ENCODE peak calls at places on chromosome 1, in eight cellular contexts. E is activated CD8-positive, alpha-beta T cell treated with anti-CD3 and anti-CD28 coated beads for 36 hours; I is H9; L is aorta; X is endothelial cell; N is HS-5; O is NCI-H748 treated with DMSO at 0.1 percent for 48 hours; A is NCI-H2171 treated with DMSO at 0.1 percent for 48 hours. G is an unnamed sample.

GRCh38 chr1:197559244-197559643 is 216.0 kb downstream of the DENND1B start:
- DNase-seq in E (no peak), A (no peak), X (no peak), I (no peak), O (no peak), N (no peak), L (no peak), G (no peak)

GRCh38 chr1:22500476-22500875 is 48.8 kb downstream of the ZBTB40 start:
- DNase-seq in E (peak), I (no peak), L (no peak), O (no peak), A (peak), N (no peak), X (no peak), G (no peak)

GRCh38 chr1:24762133-24762676 is 17.0 kb downstream of the CLIC4 start:
- DNase-seq in A (no peak), I (no peak), L (no peak), E (no peak), X (no peak), N (no peak), O (no peak), G (no peak)

GRCh38 chr1:53804791-53805505 is 33.1 kb downstream of the NDC1 start:
- DNase-seq in N (no peak), L (no peak), A (no peak), O (no peak), X (no peak), E (no peak), I (no peak), G (no peak)

GRCh38 chr1:119841306-119841705 is 30.0 kb upstream of the REG4 start:
- DNase-seq in A (no peak), N (no peak), E (no peak), I (no peak), L (no peak), X (no peak), O (no peak), G (no peak)

GRCh38 chr1:78619446-78619802 is 824 bp upstream of the IFI44L start:
- DNase-seq in N (no peak), L (no peak), A (no peak), X (no peak), O (no peak), I (no peak), E (no peak), G (no peak)

GRCh38 chr1:61266738-61267137 is 184.4 kb downstream of the NFIA start:
- DNase-seq in E (no peak), O (no peak), A (no peak), N (no peak), L (no peak), I (no peak), X (no peak), G (no peak)

GRCh38 chr1:156894711-156895407 is 1.3 kb downstream of the PEAR1 start:
- DNase-seq in I (no peak), L (no peak), O (no peak), A (no peak), E (no peak), N (no peak), X (no peak), G (no peak)

GRCh38 chr1:6148497-6149241 is 31.5 kb downstream of the CHD5 start:
- DNase-seq in O (peak), N (no peak), A (no peak), L (no peak), E (peak), X (peak), I (peak), G (peak)

GRCh38 chr1:161119379-161120061 is 1.6 kb downstream of the NIT1 start:
- DNase-seq in O (no peak), N (no peak), L (no peak), X (no peak), E (peak), A (no peak), I (peak), G (no peak)

GRCh38 chr1:94345148-94345721 is 73.0 kb upstream of the ABCD3 start:
- DNase-seq in N (no peak), A (no peak), I (no peak), E (no peak), L (no peak), O (no peak), X (no peak), G (no peak)

GRCh38 chr1:42639116-42639515 is 19.1 kb upstream of the PPIH start:
- DNase-seq in A (no peak), L (no peak), N (no peak), E (no peak), I (no peak), O (no peak), X (no peak), G (no peak)

GRCh38 chr1:47402591-47402990 is 13.5 kb upstream of the FOXE3 start:
- DNase-seq in X (no peak), I (no peak), L (no peak), N (no peak), A (no peak), E (no peak), O (no peak), G (no peak)